ENCODE peak calls at places on chromosomes 6 and 20, in seven cellular contexts. X is heart left ventricle; P is cardiac muscle cell; G is CD4-positive, CD25-positive, alpha-beta regulatory T cell; C is body of pancreas; N is breast epithelium; S is RWPE1. W is an unnamed sample.

GRCh38 chr20:49980140-49981008 is 2.4 kb upstream of the SNAI1 start:
- DNase-seq in X (peak), P (no peak), G (no peak), C (no peak), N (no peak), S (no peak), W (no peak)

GRCh38 chr20:23476015-23476754 is 14.7 kb upstream of the CST8 start:
- DNase-seq in X (no peak), P (no peak), G (no peak), C (no peak), N (no peak), S (no peak), W (no peak)

GRCh38 chr6:88048556-88048955 is 915 bp downstream of the SPACA1 start:
- DNase-seq in X (no peak), P (no peak), G (no peak), C (no peak), N (no peak), S (no peak), W (no peak)

GRCh38 chr6:35552285-35552917 is 39.7 kb upstream of the TULP1 start:
- DNase-seq in X (no peak), P (peak), G (peak), C (peak), N (no peak), S (no peak), W (no peak)

GRCh38 chr6:22530506-22530905 is 38.9 kb upstream of the HDGFL1 start:
- DNase-seq in X (no peak), P (no peak), G (no peak), C (no peak), N (no peak), S (no peak), W (no peak)

GRCh38 chr6:89007209-89008001 is 44.0 kb upstream of the RNGTT start:
- DNase-seq in X (no peak), P (peak), G (no peak), C (no peak), N (no peak), S (no peak), W (no peak)

GRCh38 chr20:62141397-62142251 is 1.6 kb downstream of the PSMA7 start:
- DNase-seq in X (no peak), P (peak), G (peak), C (peak), N (no peak), S (no peak), W (no peak)

GRCh38 chr20:4866429-4866828 is 134.9 kb downstream of the SLC23A2 start:
- DNase-seq in X (no peak), P (no peak), G (no peak), C (no peak), N (no peak), S (peak), W (no peak)

GRCh38 chr20:14865169-14865568 is 527.8 kb upstream of the FLRT3 start:
- DNase-seq in X (no peak), P (no peak), G (no peak), C (no peak), N (no peak), S (peak), W (no peak)

GRCh38 chr6:4822476-4822875 is 46.3 kb downstream of the CDYL start:
- DNase-seq in X (no peak), P (no peak), G (no peak), C (no peak), N (no peak), S (no peak), W (no peak)

GRCh38 chr6:107103082-107103481 is 12.2 kb downstream of the BEND3 start:
- DNase-seq in X (no peak), P (no peak), G (no peak), C (no peak), N (no peak), S (no peak), W (no peak)

GRCh38 chr6:20024316-20024673 is 187.1 kb downstream of the ID4 start:
- DNase-seq in X (no peak), P (no peak), G (no peak), C (no peak), N (no peak), S (no peak), W (no peak)

GRCh38 chr6:105892577-105893262 is 193.4 kb upstream of the PRDM1 start:
- DNase-seq in X (no peak), P (no peak), G (no peak), C (peak), N (no peak), S (no peak), W (no peak)

GRCh38 chr6:142822882-142823578 is 121.9 kb downstream of the HIVEP2 start:
- DNase-seq in X (no peak), P (no peak), G (no peak), C (no peak), N (no peak), S (no peak), W (no peak)

GRCh38 chr6:142823579-142823902 is 121.4 kb downstream of the HIVEP2 start:
- DNase-seq in X (no peak), P (no peak), G (no peak), C (no peak), N (no peak), S (no peak), W (no peak)

GRCh38 chr6:142822383-142822782 is 122.6 kb downstream of the HIVEP2 start:
- DNase-seq in X (no peak), P (no peak), G (peak), C (no peak), N (no peak), S (no peak), W (no peak)

GRCh38 chr6:142825760-142826159 is 119.2 kb downstream of the HIVEP2 start:
- DNase-seq in X (no peak), P (no peak), G (no peak), C (no peak), N (no peak), S (no peak), W (no peak)

GRCh38 chr6:142824491-142824890 is 120.5 kb downstream of the HIVEP2 start:
- DNase-seq in X (no peak), P (no peak), G (no peak), C (no peak), N (no peak), S (no peak), W (no peak)
- H3K27ac ChIP-seq in X (no peak), P (no peak), G (peak), C (no peak), N (no peak), S (no peak), W (no peak)

DNA sequence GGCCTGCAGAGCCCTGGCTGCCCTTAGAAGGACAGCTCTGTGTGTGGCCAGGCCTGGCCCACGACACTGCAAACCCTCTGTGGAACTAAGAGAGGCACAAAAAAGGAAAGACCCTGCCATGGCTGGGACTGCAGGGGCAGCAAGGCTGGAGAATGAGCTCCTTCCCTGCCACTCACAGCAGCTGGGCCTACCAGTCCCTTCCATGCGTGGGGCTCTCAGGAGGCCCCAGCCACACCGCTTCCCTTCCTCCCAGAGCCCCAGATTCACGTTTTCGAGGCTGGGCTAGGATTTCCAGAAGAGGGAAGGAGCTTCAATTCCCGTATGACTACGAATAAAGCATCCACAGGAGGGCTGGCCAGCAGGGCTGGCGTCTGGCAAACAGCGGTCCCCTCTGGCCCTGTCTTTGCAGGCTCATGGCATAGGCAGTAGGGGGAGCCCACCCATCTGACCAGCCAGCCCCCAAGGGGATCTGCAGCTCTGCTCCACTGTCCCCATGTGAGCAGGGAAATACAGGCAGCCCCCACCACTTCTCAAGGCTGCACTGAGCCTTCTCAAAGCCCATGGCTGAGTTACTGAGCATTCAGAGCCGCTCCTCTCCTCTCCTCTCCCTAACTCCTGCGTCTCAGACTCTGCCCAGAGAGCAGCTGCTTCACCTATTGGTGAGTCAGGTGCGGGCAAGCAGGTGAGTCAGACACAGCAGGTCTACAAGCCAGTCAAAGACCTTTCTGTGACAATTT is 53.1 kb downstream of the NINL start:
- DNase-seq in X (no peak), P (no peak), G (no peak), C (no peak), N (no peak), S (peak), W (no peak)
- H3K27ac ChIP-seq in X (no peak), P (peak), G (no peak), C (no peak), N (no peak), S (no peak), W (no peak)

DNA sequence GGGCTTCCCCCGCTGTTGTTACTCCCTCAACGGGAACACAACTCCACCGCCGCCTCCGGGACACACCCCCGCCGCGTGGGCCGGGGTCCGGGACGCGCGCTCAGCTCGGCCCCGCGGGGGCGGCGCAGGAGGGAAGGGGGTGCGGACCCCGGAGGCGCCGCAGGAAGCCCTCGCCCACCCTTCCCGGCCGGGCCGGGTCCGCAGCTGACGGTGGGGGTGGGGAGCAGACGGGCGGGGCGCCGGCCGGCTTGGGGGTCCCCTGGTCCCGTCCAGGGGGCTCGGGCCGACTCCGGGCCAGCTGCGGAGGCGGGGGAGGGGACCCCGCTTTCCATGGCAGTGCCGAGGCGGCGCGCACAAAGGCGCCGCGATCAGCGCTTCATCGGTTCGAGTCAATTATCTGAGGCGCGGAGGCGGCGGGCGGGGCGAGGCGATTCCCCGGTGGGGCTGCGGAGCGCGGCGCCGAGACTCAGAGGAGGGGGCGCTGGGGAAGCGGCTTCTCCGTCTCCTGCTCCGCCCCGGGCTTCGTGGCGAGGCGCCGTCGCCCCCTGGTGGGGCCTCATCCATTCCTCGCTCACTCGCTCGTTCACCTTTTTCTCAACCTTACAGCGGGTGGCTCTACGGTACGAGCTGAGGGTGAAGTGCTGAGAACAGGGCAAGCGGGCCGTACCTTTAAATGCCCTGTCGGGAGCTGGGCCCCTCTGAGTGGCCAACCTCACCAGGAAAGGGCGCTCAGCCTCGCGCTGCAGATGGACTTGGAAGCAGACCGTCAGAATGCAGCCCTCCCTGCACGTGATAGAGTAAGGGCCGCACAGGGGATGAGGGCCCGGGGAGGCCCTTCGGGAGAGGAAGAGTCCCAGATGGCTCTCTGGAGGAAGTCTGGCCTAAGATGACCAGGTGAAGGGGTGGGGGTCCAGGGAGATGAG is 40.0 kb downstream of the SLC52A3 start:
- DNase-seq in X (peak), P (peak), G (peak), C (peak), N (no peak), S (peak), W (no peak)
- H3K27ac ChIP-seq in X (no peak), P (no peak), G (no peak), C (no peak), N (no peak), S (no peak), W (peak)

GRCh38 chr20:24753136-24753535 is 195.9 kb upstream of the CST7 start:
- DNase-seq in X (no peak), P (no peak), G (no peak), C (no peak), N (no peak), S (no peak), W (no peak)
- H3K27ac ChIP-seq in X (no peak), P (no peak), G (no peak), C (no peak), N (no peak), S (no peak), W (no peak)

GRCh38 chr6:119075200-119075981 is 3.1 kb downstream of the FAM184A start:
- DNase-seq in X (no peak), P (no peak), G (no peak), C (no peak), N (no peak), S (no peak), W (no peak)

GRCh38 chr6:119076966-119077642 is 1.4 kb downstream of the FAM184A start:
- DNase-seq in X (no peak), P (no peak), G (peak), C (no peak), N (no peak), S (no peak), W (no peak)

GRCh38 chr6:119077643-119078448 is 618 bp downstream of the FAM184A start:
- DNase-seq in X (peak), P (peak), G (peak), C (peak), N (peak), S (peak), W (peak)

GRCh38 chr6:119078449-119079287 is at the start of gene FAM184A:
- DNase-seq in X (peak), P (peak), G (peak), C (peak), N (peak), S (peak), W (no peak)

DNA sequence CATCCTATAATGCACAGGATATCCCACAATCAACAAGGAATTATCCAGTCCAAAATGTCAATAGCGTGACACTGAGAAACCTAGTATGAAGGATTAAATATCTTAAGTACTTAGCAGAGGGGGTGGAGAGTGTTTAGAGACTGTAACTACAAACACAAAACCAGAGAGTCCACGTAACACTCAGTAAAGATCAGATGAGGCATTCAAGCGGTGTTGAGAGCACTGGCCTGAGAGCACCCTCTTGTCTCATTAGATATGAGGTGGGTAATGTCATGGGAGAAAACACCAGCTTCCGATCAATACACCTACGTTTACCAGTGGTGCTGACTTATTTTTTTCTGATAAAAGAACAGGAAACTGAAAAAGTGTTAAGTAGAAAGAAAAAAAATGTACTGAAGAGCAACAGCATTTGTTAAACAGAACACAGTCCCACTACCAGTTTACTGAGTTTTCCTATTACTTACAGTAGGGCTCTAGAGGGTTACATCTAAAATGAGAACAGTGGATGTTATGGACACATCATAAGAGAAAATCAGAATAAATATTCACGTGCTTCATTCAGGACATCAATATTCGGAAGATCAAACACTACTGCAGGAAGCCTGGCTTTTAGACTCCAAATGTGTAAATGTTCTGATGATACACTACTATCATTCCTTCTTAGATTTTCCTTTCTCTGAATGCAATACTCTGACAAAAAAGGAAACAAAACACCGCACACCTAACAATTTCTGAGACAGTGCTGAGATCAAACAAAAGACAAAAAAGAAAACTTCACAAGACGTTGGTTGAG is 2.1 kb downstream of the FAM184A start:
- DNase-seq in X (no peak), P (no peak), G (peak), C (no peak), N (no peak), S (no peak), W (no peak)
- H3K27ac ChIP-seq in X (no peak), P (no peak), G (peak), C (no peak), N (no peak), S (no peak), W (no peak)

DNA sequence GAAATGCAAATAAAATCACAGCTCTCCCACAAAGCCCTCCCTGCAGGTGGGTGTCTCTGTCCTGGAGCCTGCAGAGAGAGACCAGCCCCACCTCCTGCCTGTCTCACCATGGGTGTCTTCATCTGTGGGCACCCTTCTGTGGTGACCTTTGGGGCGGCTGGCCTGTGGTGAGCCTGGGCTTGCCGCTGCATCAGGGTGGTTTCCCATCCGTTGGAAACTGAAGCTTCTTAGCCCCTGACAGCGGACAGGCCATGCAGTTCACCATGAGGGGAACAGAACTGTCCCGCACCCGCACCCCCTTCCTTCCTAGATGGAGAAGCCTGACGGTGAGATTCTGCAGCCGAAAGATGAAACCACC is 42.3 kb upstream of the FRMD1 start:
- DNase-seq in X (no peak), P (no peak), G (no peak), C (no peak), N (peak), S (no peak), W (peak)
- H3K27ac ChIP-seq in X (no peak), P (no peak), G (no peak), C (no peak), N (no peak), S (no peak), W (no peak)

GRCh38 chr6:138455746-138456392 is 43.4 kb downstream of the NHSL1 start:
- DNase-seq in X (no peak), P (peak), G (peak), C (no peak), N (no peak), S (peak), W (no peak)
- H3K27ac ChIP-seq in X (no peak), P (no peak), G (peak), C (peak), N (peak), S (peak), W (no peak)